ENCODE peak calls at places on chromosomes 16 and 17, in nine cellular contexts. E is left ventricle myocardium inferior, F is NT2/D1, S is AG09309, N is LNCaP clone FGC, J is brain microvascular endothelial cell, Y is GM23338, X is DND-41, P is fibroblast of pulmonary artery. T is an unnamed sample.

GRCh38 chr16:67255553-67256030 is 6.8 kb downstream of the SLC9A5 start:
- DNase-seq in S (no peak), X (no peak), E (no peak), F (no peak), J (no peak), P (no peak), N (no peak), Y (no peak), T (no peak)

GRCh38 chr16:77788196-77789084 is at the start of gene VAT1L:
- DNase-seq in X (no peak), Y (peak), E (peak), J (peak), S (no peak), F (peak), N (no peak), P (peak), T (no peak)

GRCh38 chr17:48259710-48260291 is 152.2 kb downstream of the SNX11 start:
- DNase-seq in Y (peak), N (peak), E (no peak), F (peak), X (no peak), P (peak), S (no peak), J (peak), T (no peak)

GRCh38 chr17:5405400-5405799 is 14.1 kb downstream of the NUP88 start:
- DNase-seq in S (no peak), J (no peak), N (no peak), E (no peak), P (no peak), X (no peak), Y (no peak), F (no peak), T (no peak)

GRCh38 chr17:30812218-30813177 is 12.0 kb downstream of the CRLF3 start:
- DNase-seq in F (no peak), S (no peak), N (peak), E (no peak), P (peak), Y (no peak), J (no peak), X (no peak), T (no peak)

GRCh38 chr17:68953340-68953997 is 1.7 kb downstream of the ABCA8 start:
- DNase-seq in N (no peak), J (no peak), S (no peak), P (peak), X (no peak), F (no peak), E (no peak), Y (no peak), T (no peak)

GRCh38 chr16:71542377-71542776 is 16.2 kb downstream of the CHST4 start:
- DNase-seq in J (peak), N (no peak), X (peak), E (peak), P (peak), S (no peak), Y (peak), F (peak), T (no peak)

GRCh38 chr16:89435051-89435450 is 55.3 kb downstream of the ANKRD11 start:
- DNase-seq in E (no peak), P (no peak), J (no peak), F (no peak), X (no peak), Y (no peak), S (no peak), N (no peak), T (no peak)

GRCh38 chr17:54967621-54968258 is 714 bp downstream of the COX11 start:
- DNase-seq in N (no peak), F (no peak), X (peak), P (no peak), Y (peak), E (no peak), S (no peak), J (peak), T (no peak)

GRCh38 chr16:58306327-58306726 is 11.5 kb upstream of the PRSS54 start:
- DNase-seq in E (no peak), P (peak), J (peak), N (peak), S (no peak), F (peak), X (peak), Y (peak), T (no peak)

GRCh38 chr16:49055824-49056545 is 225.7 kb downstream of the CBLN1 start:
- DNase-seq in Y (peak), N (no peak), X (no peak), F (peak), S (no peak), P (no peak), E (no peak), J (no peak), T (no peak)

GRCh38 chr17:17122781-17123483 is 80.7 kb downstream of the MPRIP start:
- DNase-seq in J (no peak), Y (no peak), S (no peak), X (no peak), E (no peak), N (no peak), F (no peak), P (no peak), T (no peak)

GRCh38 chr16:84169765-84170310 is 17.0 kb downstream of the TAF1C start:
- DNase-seq in F (no peak), P (no peak), N (no peak), X (no peak), J (no peak), E (no peak), S (no peak), Y (no peak), T (no peak)

GRCh38 chr17:29140631-29141483 is 39.3 kb downstream of the MYO18A start:
- DNase-seq in Y (peak), X (peak), J (no peak), E (no peak), N (no peak), F (no peak), S (no peak), P (no peak), T (no peak)

GRCh38 chr17:45708707-45709290 is 75.3 kb upstream of the CRHR1 start:
- DNase-seq in X (no peak), Y (no peak), J (no peak), F (no peak), E (no peak), N (no peak), P (no peak), S (no peak), T (no peak)

GRCh38 chr17:33267279-33267790 is 25.8 kb downstream of the ASIC2 start:
- DNase-seq in X (no peak), J (peak), P (peak), F (no peak), S (no peak), N (no peak), Y (no peak), E (no peak), T (no peak)

GRCh38 chr17:32777922-32778321 is 99.0 kb downstream of the MYO1D start:
- DNase-seq in Y (no peak), E (no peak), N (no peak), P (no peak), F (no peak), S (no peak), J (no peak), X (no peak), T (no peak)

GRCh38 chr16:77869997-77870813 is 81.8 kb downstream of the VAT1L start:
- DNase-seq in S (no peak), N (peak), X (no peak), E (peak), F (no peak), P (peak), J (no peak), Y (peak), T (peak)

GRCh38 chr16:29825145-29826044 is 5.1 kb downstream of the MVP start:
- DNase-seq in N (no peak), E (peak), Y (no peak), J (peak), F (no peak), P (peak), S (no peak), X (no peak), T (no peak)

GRCh38 chr17:75086496-75087181 is 1.1 kb upstream of the SLC16A5 start:
- DNase-seq in Y (no peak), E (no peak), J (no peak), F (no peak), X (no peak), P (no peak), N (no peak), S (no peak), T (peak)

GRCh38 chr17:75088902-75089417 is 1.2 kb downstream of the SLC16A5 start:
- DNase-seq in P (no peak), S (no peak), X (no peak), N (no peak), J (no peak), E (no peak), Y (peak), F (no peak), T (no peak)

GRCh38 chr17:75087182-75087557 is 584 bp upstream of the SLC16A5 start:
- DNase-seq in N (no peak), E (no peak), X (no peak), Y (no peak), P (no peak), J (no peak), F (no peak), S (no peak), T (no peak)

GRCh38 chr17:75088465-75088895 is 726 bp downstream of the SLC16A5 start:
- DNase-seq in F (no peak), P (no peak), Y (no peak), E (no peak), J (no peak), S (no peak), X (no peak), N (no peak), T (no peak)

DNA sequence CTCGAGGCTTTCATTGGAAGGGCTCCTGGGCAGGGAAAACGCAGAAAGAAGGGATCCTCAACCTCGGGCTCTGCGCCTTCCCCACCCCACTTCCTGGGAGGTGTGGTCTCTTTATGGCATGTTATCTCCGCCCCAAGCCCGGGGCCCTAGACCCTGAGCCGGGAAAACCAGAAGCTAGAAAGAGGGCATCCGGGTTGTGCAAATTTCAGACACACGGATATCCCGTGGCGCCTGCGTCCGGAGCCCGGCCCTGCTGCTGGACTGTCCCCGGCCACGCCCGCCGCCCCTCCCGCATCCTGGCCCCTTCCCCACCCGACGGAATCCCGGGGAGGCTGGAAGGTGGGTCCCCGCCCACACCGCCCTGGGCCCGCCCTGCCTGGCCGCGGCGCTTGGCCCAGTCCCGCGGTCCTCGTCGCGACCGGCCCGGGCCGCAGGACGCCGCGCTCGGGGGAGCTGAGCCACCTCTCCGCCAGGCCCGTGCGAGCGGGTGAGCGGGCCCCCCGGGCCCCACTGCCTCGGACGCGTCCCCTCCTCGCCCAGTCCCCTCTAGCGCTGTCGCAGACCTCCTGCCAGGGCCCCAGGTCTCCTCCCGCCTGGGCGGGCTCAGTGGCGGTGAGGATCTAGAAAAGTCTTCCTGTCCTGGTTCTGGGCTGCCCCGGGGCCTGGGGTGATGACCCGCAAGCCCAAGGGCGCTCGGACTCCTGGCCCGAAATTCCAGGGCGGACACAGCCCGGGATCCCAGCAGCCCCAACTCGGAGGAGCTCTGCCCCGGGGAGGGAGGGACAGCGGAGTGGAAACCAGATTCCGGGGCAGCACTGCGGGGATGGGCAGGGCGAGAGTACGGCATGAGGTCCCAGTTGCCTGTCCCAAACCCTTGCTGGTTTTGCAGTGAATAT is at the start of gene SLC16A5:
- DNase-seq in P (peak), J (peak), F (peak), S (no peak), E (peak), N (no peak), X (peak), Y (peak), T (peak)
- H3K4me3 ChIP-seq in P (peak), J (peak), F (peak), S (peak), E (peak), N (no peak), X (peak), Y (peak), T (peak)

GRCh38 chr17:50169121-50169764 is 3.4 kb downstream of the SGCA start:
- DNase-seq in S (no peak), F (no peak), N (no peak), X (peak), Y (peak), E (no peak), J (no peak), P (peak), T (no peak)
- H3K4me3 ChIP-seq in S (no peak), F (no peak), N (no peak), X (no peak), Y (no peak), E (no peak), J (no peak), P (no peak), T (no peak)

GRCh38 chr16:2980227-2981176 is at the start of gene PKMYT1:
- DNase-seq in J (peak), S (no peak), E (peak), Y (peak), X (peak), N (no peak), F (peak), P (peak), T (peak)
- H3K4me3 ChIP-seq in J (peak), S (peak), E (peak), Y (peak), X (peak), N (peak), F (peak), P (peak), T (peak)

GRCh38 chr16:86285421-86285820 is 224.9 kb upstream of the FOXF1 start:
- DNase-seq in F (no peak), P (no peak), J (no peak), E (no peak), S (no peak), Y (no peak), X (no peak), N (no peak), T (no peak)

GRCh38 chr16:86286991-86287640 is 223.2 kb upstream of the FOXF1 start:
- DNase-seq in P (no peak), E (no peak), N (no peak), S (no peak), J (no peak), Y (peak), X (no peak), F (no peak), T (no peak)

GRCh38 chr16:86287641-86288201 is 222.6 kb upstream of the FOXF1 start:
- DNase-seq in S (no peak), E (no peak), N (no peak), J (no peak), P (no peak), Y (no peak), F (no peak), X (no peak), T (no peak)

GRCh38 chr16:86283944-86284343 is 226.4 kb upstream of the FOXF1 start:
- DNase-seq in X (no peak), P (no peak), S (no peak), F (no peak), E (no peak), J (no peak), N (no peak), Y (no peak), T (no peak)

DNA sequence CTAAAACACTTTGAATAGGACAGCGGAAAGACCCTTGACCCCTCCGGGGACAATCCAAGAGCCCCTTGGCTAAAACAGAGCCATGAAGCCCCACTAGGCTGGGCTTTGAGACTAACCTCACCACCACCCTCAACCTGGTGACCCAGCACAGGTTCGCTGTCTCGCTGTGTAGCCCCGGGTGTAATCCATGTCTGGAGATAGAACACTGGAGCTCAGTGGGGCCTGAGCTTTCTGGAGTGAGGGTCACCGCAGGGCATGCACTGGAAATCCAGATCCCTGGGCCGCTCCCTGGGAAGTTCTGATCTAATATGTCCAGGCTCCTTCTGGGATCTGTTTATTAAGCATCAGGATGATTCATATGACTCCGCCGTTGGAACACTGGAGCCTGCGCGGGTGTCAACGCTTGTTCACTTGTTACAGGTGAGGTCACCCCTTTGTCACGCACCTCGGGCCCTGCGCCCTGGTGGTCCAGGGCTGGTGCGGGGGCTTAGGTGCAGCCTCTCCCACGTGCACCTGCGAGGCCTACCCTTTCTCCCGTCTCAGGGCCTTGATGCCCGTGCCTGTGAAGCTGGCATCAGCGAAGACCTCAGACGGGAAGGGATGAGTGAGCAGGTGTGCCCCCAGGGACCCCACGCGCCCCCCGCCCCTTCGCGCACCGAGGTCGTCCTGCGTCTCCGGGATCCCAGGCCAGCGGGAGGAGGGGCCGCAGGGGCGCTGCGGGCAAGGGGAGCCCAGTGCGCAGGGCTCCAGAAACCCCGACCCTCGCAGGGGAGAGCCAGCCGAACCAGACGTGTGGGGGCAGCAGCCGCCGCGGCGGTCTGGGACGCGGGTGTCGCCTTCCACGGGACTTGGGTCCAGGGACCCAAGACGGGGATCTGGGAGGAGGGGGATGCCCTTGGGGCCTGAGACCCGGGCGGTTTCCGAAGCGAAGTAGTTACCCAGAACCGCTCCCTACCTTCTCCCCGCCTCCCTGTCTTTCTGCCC is 224.1 kb upstream of the FOXF1 start:
- DNase-seq in S (no peak), P (no peak), Y (no peak), F (no peak), E (no peak), J (no peak), X (no peak), N (no peak), T (no peak)
- H3K4me3 ChIP-seq in S (no peak), P (no peak), Y (peak), F (peak), E (no peak), J (no peak), X (no peak), N (no peak), T (peak)

DNA sequence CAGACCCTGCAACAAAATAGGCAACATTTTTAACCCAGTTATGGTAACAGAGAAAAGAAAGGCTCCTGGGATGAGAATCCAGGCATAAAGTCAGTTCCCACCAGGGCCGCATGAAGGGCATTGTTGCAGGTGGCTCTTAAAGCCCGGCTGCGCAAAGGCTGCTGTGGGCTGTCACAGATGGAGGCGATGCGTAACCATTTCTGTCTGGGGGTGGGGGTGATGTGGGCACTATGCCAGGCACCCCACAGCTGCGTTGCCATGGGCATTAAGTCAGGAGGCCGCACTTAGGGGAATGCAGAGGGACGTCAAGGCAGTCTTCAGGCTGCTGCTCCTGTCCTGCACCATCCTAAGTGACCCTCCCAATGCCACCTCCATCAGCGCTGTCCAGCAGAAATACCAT is 228.4 kb downstream of the CPPED1 start:
- DNase-seq in X (no peak), P (no peak), N (no peak), F (no peak), Y (no peak), S (no peak), E (no peak), J (no peak), T (no peak)
- H3K4me3 ChIP-seq in X (no peak), P (no peak), N (no peak), F (no peak), Y (no peak), S (no peak), E (no peak), J (no peak), T (no peak)

GRCh38 chr17:42272162-42272561 is 4.0 kb downstream of the STAT5B start:
- DNase-seq in S (no peak), F (no peak), Y (no peak), P (no peak), N (no peak), J (no peak), E (no peak), X (no peak), T (no peak)
- H3K4me3 ChIP-seq in S (no peak), F (no peak), Y (peak), P (no peak), N (no peak), J (no peak), E (no peak), X (no peak), T (no peak)

GRCh38 chr17:57536289-57536688 is 208.8 kb downstream of the CCDC182 start:
- DNase-seq in F (no peak), S (no peak), P (no peak), J (no peak), E (no peak), Y (no peak), N (no peak), X (no peak), T (no peak)
- H3K4me3 ChIP-seq in F (no peak), S (no peak), P (no peak), J (no peak), E (no peak), Y (no peak), N (no peak), X (peak), T (no peak)